ENCODE peak calls at places on chromosomes 2 and 18, in eight cellular contexts. K is left lobe of liver, S is NCI-H1092 treated with DMSO at 0.1 percent for 48 hours, L is mammary epithelial cell, E is GM12892, D is AG04450, Q is Karpas-422, T is skeletal muscle cell. A is an unnamed sample.

GRCh38 chr18:2111456-2111855 is 459.8 kb downstream of the METTL4 start:
- DNase-seq in L (peak), S (no peak), Q (no peak), K (no peak), D (peak), E (no peak), T (no peak), A (peak)

GRCh38 chr2:22904126-22904684 is 480.8 kb upstream of the KLHL29 start:
- DNase-seq in E (no peak), L (no peak), T (no peak), D (no peak), S (no peak), K (no peak), Q (peak), A (no peak)

GRCh38 chr2:236833501-236834186 is 252.0 kb upstream of the COPS8 start:
- DNase-seq in D (no peak), T (no peak), E (no peak), S (no peak), L (peak), Q (no peak), K (no peak), A (no peak)

GRCh38 chr2:240469747-240470146 is 34.3 kb downstream of the GPC1 start:
- DNase-seq in Q (no peak), D (no peak), T (no peak), K (no peak), S (no peak), E (no peak), L (no peak), A (no peak)

GRCh38 chr18:7367336-7367735 is 136.4 kb downstream of the LRRC30 start:
- DNase-seq in S (no peak), D (no peak), K (no peak), L (no peak), E (no peak), T (no peak), Q (no peak), A (no peak)

GRCh38 chr18:58847383-58848071 is 17.1 kb upstream of the ZNF532 start:
- DNase-seq in Q (no peak), S (no peak), D (no peak), E (peak), L (no peak), K (no peak), T (no peak), A (no peak)

GRCh38 chr2:236636261-236636660 is 66.6 kb downstream of the ACKR3 start:
- DNase-seq in L (no peak), T (no peak), D (no peak), K (peak), S (no peak), Q (no peak), E (no peak), A (no peak)

GRCh38 chr2:3959372-3959771 is 256.0 kb downstream of the DCDC2C start:
- DNase-seq in S (peak), E (no peak), T (no peak), L (peak), Q (peak), D (no peak), K (no peak), A (peak)

GRCh38 chr18:28032177-28032576 is 144.8 kb downstream of the CDH2 start:
- DNase-seq in D (no peak), E (no peak), Q (no peak), S (no peak), K (no peak), L (peak), T (no peak), A (no peak)

GRCh38 chr2:180075763-180076362 is 68.8 kb upstream of the CWC22 start:
- DNase-seq in D (no peak), T (no peak), S (no peak), Q (no peak), L (no peak), K (no peak), E (no peak), A (no peak)

GRCh38 chr18:8942909-8943545 is 159.5 kb upstream of the NDUFV2 start:
- DNase-seq in S (no peak), Q (no peak), D (no peak), L (no peak), E (no peak), T (no peak), K (no peak), A (no peak)

GRCh38 chr18:59570101-59570875 is 126.9 kb downstream of the CCBE1 start:
- DNase-seq in D (no peak), K (no peak), Q (no peak), T (no peak), E (no peak), L (no peak), S (no peak), A (no peak)

GRCh38 chr2:226031962-226032441 is 632.5 kb downstream of the NYAP2 start:
- DNase-seq in L (peak), T (no peak), E (no peak), S (no peak), Q (no peak), D (peak), K (no peak), A (peak)

GRCh38 chr2:11236335-11236734 is 81.1 kb downstream of the SLC66A3 start:
- DNase-seq in Q (no peak), K (no peak), D (no peak), E (no peak), T (no peak), L (no peak), S (no peak), A (no peak)

GRCh38 chr2:237154050-237154638 is 68.5 kb downstream of the COPS8 start:
- DNase-seq in Q (peak), E (peak), K (no peak), T (no peak), L (peak), S (peak), D (peak), A (peak)